ENCODE peak calls at places on chromosome 13, in five cellular contexts. F is CD4-positive, alpha-beta T cell; T is stimulated activated CD4-positive, alpha-beta T cell treated with anti-CD3 and anti-CD28 coated beads, Interleukin-12 subunit alpha, Interleukin-12 subunit beta, amount 100 ng/mL, for 24 hours; H is NCI-H1092 treated with DMSO at 0.1 percent for 48 hours; P is esophagus squamous epithelium. Z is an unnamed sample.

GRCh38 chr13:67285611-67286010 is 55.5 kb upstream of the PCDH9 start:
- DNase-seq in T (no peak), P (no peak), F (no peak), H (no peak), Z (no peak)

GRCh38 chr13:111114362-111115050 is 604 bp upstream of the ARHGEF7 start:
- DNase-seq in T (no peak), H (peak; percentile 72), F (peak; percentile 8), P (no peak), Z (no peak)

GRCh38 chr13:47119568-47120080 is 222.8 kb upstream of the HTR2A start:
- DNase-seq in T (no peak), H (no peak), F (no peak), P (no peak), Z (no peak)

GRCh38 chr13:79637086-79637763 is 156.3 kb downstream of the NDFIP2 start:
- DNase-seq in H (peak; percentile 8), F (no peak), P (no peak), T (no peak), Z (no peak)

GRCh38 chr13:50208826-50209335 is 193.6 kb downstream of the KCNRG start:
- DNase-seq in F (no peak), T (no peak), H (no peak), P (no peak), Z (peak; percentile 95)

GRCh38 chr13:106088094-106088493 is 447.4 kb downstream of the EFNB2 start:
- DNase-seq in F (no peak), P (no peak), H (no peak), T (no peak), Z (no peak)

GRCh38 chr13:111210945-111211469 is 95.9 kb downstream of the ARHGEF7 start:
- DNase-seq in F (no peak), T (no peak), P (no peak), H (no peak), Z (no peak)

GRCh38 chr13:45851171-45851889 is at the start of gene SIAH3:
- DNase-seq in F (peak; percentile 26), H (peak; percentile 77), P (no peak), T (peak; percentile 6), Z (no peak)